ENCODE peak calls at places on chromosome 18, in ten cellular contexts. R is mesothelial cell of epicardium; U is endothelial cell; G is activated CD4-positive, alpha-beta T cell treated with anti-CD3 and anti-CD28 coated beads for 48 hours; J is NCI-H774; D is GM23248; Y is adipocyte; C is thoracic aorta; I is HT-29; Q is AG10803. E is an unnamed sample.

GRCh38 chr18:62214790-62215189 is 27.7 kb downstream of the RELCH start:
- DNase-seq in U (no peak), Q (no peak), I (no peak), C (no peak), D (no peak), R (no peak), G (no peak), J (no peak), Y (no peak), E (no peak)

GRCh38 chr18:77133051-77133919 is 702 bp upstream of the MBP start:
- DNase-seq in D (no peak), G (no peak), Q (no peak), Y (no peak), C (no peak), R (no peak), J (peak), U (peak), I (peak), E (peak)

GRCh38 chr18:650428-650858 is 7.0 kb upstream of the TYMS start:
- DNase-seq in Y (no peak), R (no peak), U (no peak), D (no peak), C (no peak), Q (no peak), J (peak), I (no peak), G (peak), E (no peak)

GRCh38 chr18:60292186-60292585 is 80.4 kb downstream of the MC4R start:
- DNase-seq in Y (no peak), D (no peak), G (no peak), J (no peak), R (no peak), I (no peak), U (no peak), C (no peak), Q (no peak), E (no peak)

GRCh38 chr18:56377161-56377560 is 261.2 kb downstream of the TXNL1 start:
- DNase-seq in Q (peak), R (no peak), J (no peak), Y (peak), G (no peak), D (peak), I (no peak), C (no peak), U (no peak), E (no peak)

GRCh38 chr18:48804856-48805610 is 145.7 kb downstream of the SMAD7 start:
- DNase-seq in J (no peak), U (no peak), D (no peak), G (peak), Q (no peak), I (no peak), Y (no peak), C (no peak), R (no peak), E (no peak)

GRCh38 chr18:59853380-59853779 is 46.4 kb upstream of the PMAIP1 start:
- DNase-seq in G (no peak), R (no peak), C (no peak), D (no peak), Q (no peak), U (no peak), Y (no peak), J (no peak), I (no peak), E (no peak)

GRCh38 chr18:39749154-39749553 is 2183.6 kb upstream of the CELF4 start:
- DNase-seq in Q (no peak), J (no peak), C (no peak), Y (no peak), G (no peak), D (no peak), U (no peak), I (no peak), R (no peak), E (no peak)

GRCh38 chr18:31248783-31249521 is 69.0 kb upstream of the DSG1 start:
- DNase-seq in Y (no peak), R (no peak), G (no peak), U (no peak), D (no peak), C (no peak), Q (no peak), J (no peak), I (no peak), E (no peak)

GRCh38 chr18:4270988-4271387 is 184.1 kb downstream of the DLGAP1 start:
- DNase-seq in D (no peak), Q (no peak), G (no peak), Y (no peak), C (no peak), U (no peak), J (no peak), I (no peak), R (no peak), E (no peak)

GRCh38 chr18:49931760-49932159 is 118.4 kb upstream of the ACAA2 start:
- DNase-seq in Q (no peak), Y (no peak), J (no peak), R (no peak), D (no peak), I (no peak), U (no peak), C (no peak), G (no peak), E (no peak)

GRCh38 chr18:9348079-9348671 is 13.6 kb downstream of the TWSG1 start:
- DNase-seq in Q (peak), C (no peak), G (no peak), U (no peak), Y (peak), R (no peak), I (peak), J (no peak), D (peak), E (no peak)

GRCh38 chr18:76619342-76620315 is 124.6 kb upstream of the ZNF516 start:
- DNase-seq in U (peak), C (peak), J (no peak), Y (peak), G (no peak), I (no peak), Q (peak), R (no peak), D (peak), E (no peak)

GRCh38 chr18:13221821-13222220 is 3.3 kb downstream of the LDLRAD4 start:
- DNase-seq in R (no peak), G (no peak), I (no peak), U (no peak), D (no peak), J (no peak), Q (peak), C (no peak), Y (no peak), E (no peak)

GRCh38 chr18:58402247-58402646 is 226.6 kb downstream of the ALPK2 start:
- DNase-seq in R (peak), G (no peak), I (peak), C (no peak), Q (no peak), Y (peak), D (no peak), U (no peak), J (no peak), E (peak)

GRCh38 chr18:12604445-12605007 is 53.4 kb downstream of the SPIRE1 start:
- DNase-seq in I (no peak), R (no peak), C (no peak), G (no peak), U (no peak), Q (no peak), J (no peak), Y (no peak), D (no peak), E (no peak)

GRCh38 chr18:11860594-11861450 is 9.6 kb downstream of the CHMP1B start:
- DNase-seq in C (no peak), Q (no peak), R (no peak), Y (no peak), J (no peak), G (no peak), I (no peak), U (no peak), D (no peak), E (no peak)

GRCh38 chr18:77248873-77249582 is 620 bp upstream of the GALR1 start:
- DNase-seq in I (no peak), Q (no peak), R (no peak), Y (peak), G (no peak), D (no peak), J (peak), C (no peak), U (no peak), E (no peak)

GRCh38 chr18:78595453-78595852 is 384.2 kb upstream of the SALL3 start:
- DNase-seq in C (no peak), G (no peak), Y (no peak), D (no peak), J (no peak), I (no peak), R (no peak), U (no peak), Q (no peak), E (no peak)

GRCh38 chr18:50563376-50563775 is 3.5 kb downstream of the MAPK4 start:
- DNase-seq in D (no peak), Q (no peak), C (no peak), I (no peak), J (no peak), G (no peak), R (no peak), U (no peak), Y (no peak), E (no peak)

GRCh38 chr18:35933982-35934381 is 38.5 kb upstream of the RMP24 start:
- DNase-seq in J (no peak), Q (no peak), D (no peak), U (no peak), C (no peak), Y (no peak), G (no peak), I (no peak), R (no peak), E (no peak)

GRCh38 chr18:56570971-56571370 is 67.4 kb downstream of the TXNL1 start:
- DNase-seq in C (no peak), J (no peak), G (no peak), I (no peak), Q (no peak), D (no peak), R (no peak), U (no peak), Y (no peak), E (no peak)

GRCh38 chr18:72542993-72543361 is 1.2 kb downstream of the CBLN2 start:
- DNase-seq in U (no peak), D (peak), J (no peak), Q (no peak), C (no peak), I (no peak), G (no peak), R (no peak), Y (peak), E (no peak)

GRCh38 chr18:44589709-44590108 is 91.0 kb upstream of the SETBP1 start:
- DNase-seq in Q (peak), R (no peak), G (no peak), C (no peak), J (no peak), I (no peak), D (peak), U (no peak), Y (peak), E (no peak)

GRCh38 chr18:61085751-61086150 is 247.5 kb upstream of the CDH20 start:
- DNase-seq in J (no peak), G (no peak), R (no peak), I (no peak), C (no peak), Y (no peak), Q (no peak), U (no peak), D (no peak), E (no peak)